ENCODE peak calls at places on chromosomes 2 and 18, in five cellular contexts. One of them, this sample, is unnamed.

GRCh38 chr2:199431748-199432213 is 26.0 kb downstream of the SATB2 start:
- DNase-seq in AG04450: no peak
- DNase-seq in caudate nucleus: no peak
- DNase-seq in NCI-H1694: no peak
- DNase-seq in stimulated activated CD4-positive, alpha-beta T cell treated with anti-CD3 and anti-CD28 coated beads, Interleukin-2, amount 100 ng/mL, for 48 hours: no peak
- DNase-seq in this sample: no peak

GRCh38 chr2:165572155-165572554 is 102.7 kb downstream of the CSRNP3 start:
- DNase-seq in AG04450: no peak
- DNase-seq in caudate nucleus: peak; percentile 27
- DNase-seq in NCI-H1694: peak; percentile 93
- DNase-seq in stimulated activated CD4-positive, alpha-beta T cell treated with anti-CD3 and anti-CD28 coated beads, Interleukin-2, amount 100 ng/mL, for 48 hours: no peak
- DNase-seq in this sample: peak; percentile 61

GRCh38 chr2:176091329-176092258 is 927 bp upstream of the HOXD13 start:
- DNase-seq in AG04450: no peak
- DNase-seq in caudate nucleus: no peak
- DNase-seq in NCI-H1694: no peak
- DNase-seq in stimulated activated CD4-positive, alpha-beta T cell treated with anti-CD3 and anti-CD28 coated beads, Interleukin-2, amount 100 ng/mL, for 48 hours: no peak
- DNase-seq in this sample: no peak

GRCh38 chr2:118665784-118666529 is 181.5 kb downstream of the EN1 start:
- DNase-seq in AG04450: no peak
- DNase-seq in caudate nucleus: no peak
- DNase-seq in NCI-H1694: no peak
- DNase-seq in stimulated activated CD4-positive, alpha-beta T cell treated with anti-CD3 and anti-CD28 coated beads, Interleukin-2, amount 100 ng/mL, for 48 hours: no peak
- DNase-seq in this sample: no peak

GRCh38 chr18:2529154-2529553 is 42.2 kb downstream of the METTL4 start:
- DNase-seq in AG04450: no peak
- DNase-seq in caudate nucleus: no peak
- DNase-seq in NCI-H1694: no peak
- DNase-seq in stimulated activated CD4-positive, alpha-beta T cell treated with anti-CD3 and anti-CD28 coated beads, Interleukin-2, amount 100 ng/mL, for 48 hours: no peak
- DNase-seq in this sample: no peak

GRCh38 chr2:146041291-146041868 is 1521.5 kb upstream of the ZEB2 start:
- DNase-seq in AG04450: no peak
- DNase-seq in caudate nucleus: no peak
- DNase-seq in NCI-H1694: no peak
- DNase-seq in stimulated activated CD4-positive, alpha-beta T cell treated with anti-CD3 and anti-CD28 coated beads, Interleukin-2, amount 100 ng/mL, for 48 hours: no peak
- DNase-seq in this sample: no peak

GRCh38 chr2:226575928-226576327 is 223.7 kb downstream of the IRS1 start:
- DNase-seq in AG04450: no peak
- DNase-seq in caudate nucleus: no peak
- DNase-seq in NCI-H1694: no peak
- DNase-seq in stimulated activated CD4-positive, alpha-beta T cell treated with anti-CD3 and anti-CD28 coated beads, Interleukin-2, amount 100 ng/mL, for 48 hours: no peak
- DNase-seq in this sample: no peak

GRCh38 chr18:74459877-74460276 is 2.8 kb upstream of the DIPK1C start:
- DNase-seq in AG04450: no peak
- DNase-seq in caudate nucleus: peak; percentile 26
- DNase-seq in NCI-H1694: no peak
- DNase-seq in stimulated activated CD4-positive, alpha-beta T cell treated with anti-CD3 and anti-CD28 coated beads, Interleukin-2, amount 100 ng/mL, for 48 hours: no peak
- DNase-seq in this sample: no peak

GRCh38 chr2:160783481-160783880 is 289.9 kb upstream of the RBMS1 start:
- DNase-seq in AG04450: no peak
- DNase-seq in caudate nucleus: no peak
- DNase-seq in NCI-H1694: no peak
- DNase-seq in stimulated activated CD4-positive, alpha-beta T cell treated with anti-CD3 and anti-CD28 coated beads, Interleukin-2, amount 100 ng/mL, for 48 hours: no peak
- DNase-seq in this sample: no peak

GRCh38 chr18:76386886-76387285 is 108.2 kb downstream of the ZNF516 start:
- DNase-seq in AG04450: no peak
- DNase-seq in caudate nucleus: no peak
- DNase-seq in NCI-H1694: no peak
- DNase-seq in stimulated activated CD4-positive, alpha-beta T cell treated with anti-CD3 and anti-CD28 coated beads, Interleukin-2, amount 100 ng/mL, for 48 hours: no peak
- DNase-seq in this sample: no peak

GRCh38 chr2:219739061-219739460 is 111.6 kb downstream of the SLC4A3 start:
- DNase-seq in AG04450: no peak
- DNase-seq in caudate nucleus: no peak
- DNase-seq in NCI-H1694: no peak
- DNase-seq in stimulated activated CD4-positive, alpha-beta T cell treated with anti-CD3 and anti-CD28 coated beads, Interleukin-2, amount 100 ng/mL, for 48 hours: no peak
- DNase-seq in this sample: no peak

GRCh38 chr18:12032786-12033642 is 51.7 kb downstream of the IMPA2 start:
- DNase-seq in AG04450: no peak
- DNase-seq in caudate nucleus: no peak
- DNase-seq in NCI-H1694: no peak
- DNase-seq in stimulated activated CD4-positive, alpha-beta T cell treated with anti-CD3 and anti-CD28 coated beads, Interleukin-2, amount 100 ng/mL, for 48 hours: no peak
- DNase-seq in this sample: no peak

GRCh38 chr2:160394153-160394552 is 99.5 kb downstream of the RBMS1 start:
- DNase-seq in AG04450: no peak
- DNase-seq in caudate nucleus: no peak
- DNase-seq in NCI-H1694: no peak
- DNase-seq in stimulated activated CD4-positive, alpha-beta T cell treated with anti-CD3 and anti-CD28 coated beads, Interleukin-2, amount 100 ng/mL, for 48 hours: no peak
- DNase-seq in this sample: no peak

GRCh38 chr18:58638446-58638845 is 9.6 kb upstream of the ALPK2 start:
- DNase-seq in AG04450: no peak
- DNase-seq in caudate nucleus: no peak
- DNase-seq in NCI-H1694: no peak
- DNase-seq in stimulated activated CD4-positive, alpha-beta T cell treated with anti-CD3 and anti-CD28 coated beads, Interleukin-2, amount 100 ng/mL, for 48 hours: no peak
- DNase-seq in this sample: no peak

GRCh38 chr2:49858113-49858490 is 703.8 kb upstream of the FSHR start:
- DNase-seq in AG04450: no peak
- DNase-seq in caudate nucleus: no peak
- DNase-seq in NCI-H1694: no peak
- DNase-seq in stimulated activated CD4-positive, alpha-beta T cell treated with anti-CD3 and anti-CD28 coated beads, Interleukin-2, amount 100 ng/mL, for 48 hours: no peak
- DNase-seq in this sample: no peak

GRCh38 chr2:96962567-96963203 is 23.7 kb downstream of the FAM178B start:
- DNase-seq in AG04450: no peak
- DNase-seq in caudate nucleus: no peak
- DNase-seq in NCI-H1694: no peak
- DNase-seq in stimulated activated CD4-positive, alpha-beta T cell treated with anti-CD3 and anti-CD28 coated beads, Interleukin-2, amount 100 ng/mL, for 48 hours: peak; percentile 46
- DNase-seq in this sample: no peak

GRCh38 chr18:71105078-71105819 is 816.4 kb downstream of the SOCS6 start:
- DNase-seq in AG04450: peak; percentile 3
- DNase-seq in caudate nucleus: no peak
- DNase-seq in NCI-H1694: no peak
- DNase-seq in stimulated activated CD4-positive, alpha-beta T cell treated with anti-CD3 and anti-CD28 coated beads, Interleukin-2, amount 100 ng/mL, for 48 hours: no peak
- DNase-seq in this sample: no peak

GRCh38 chr2:7417845-7418244 is 500.6 kb downstream of the RNF144A start:
- DNase-seq in AG04450: no peak
- DNase-seq in caudate nucleus: no peak
- DNase-seq in NCI-H1694: no peak
- DNase-seq in stimulated activated CD4-positive, alpha-beta T cell treated with anti-CD3 and anti-CD28 coated beads, Interleukin-2, amount 100 ng/mL, for 48 hours: no peak
- DNase-seq in this sample: no peak